ENCODE peak calls at places on chromosomes 4 and X, in eight cellular contexts. G is activated CD4-positive, alpha-beta T cell treated with anti-CD3 and anti-CD28 coated beads, Interleukin-2, amount 50 U/mL, for 4 hours; R is OCI-LY7; U is activated naive CD4-positive, alpha-beta T cell treated with Interleukin-2 at 50 U/mL for 16 hours; H is T47D; A is NCI-H2029; P is AG08395; C is SW480. F is an unnamed sample.

GRCh38 chr4:100493756-100494155 is 24.1 kb downstream of the EMCN start:
- DNase-seq in P (peak; percentile 15), C (no peak), G (no peak), H (peak; percentile 25), A (no peak), U (no peak), R (no peak), F (no peak)

GRCh38 chr4:3858046-3858730 is 92.0 kb downstream of the ADRA2C start:
- DNase-seq in C (no peak), A (no peak), H (no peak), P (no peak), U (no peak), R (no peak), G (no peak), F (no peak)

GRCh38 chr4:53141308-53141707 is 224.6 kb downstream of the SCFD2 start:
- DNase-seq in C (no peak), U (no peak), P (no peak), A (no peak), R (no peak), H (no peak), G (no peak), F (no peak)

GRCh38 chr4:166972071-166972470 is 262.2 kb downstream of the SPOCK3 start:
- DNase-seq in U (no peak), R (no peak), A (no peak), H (no peak), G (no peak), P (no peak), C (no peak), F (no peak)

GRCh38 chr4:40157444-40157843 is 39.4 kb upstream of the RHOH start:
- DNase-seq in A (no peak), H (no peak), G (no peak), C (no peak), P (no peak), U (no peak), R (no peak), F (no peak)

GRCh38 chr4:131302108-131302507 is 1847.0 kb upstream of the PCDH10 start:
- DNase-seq in C (no peak), H (peak; percentile 50), P (no peak), U (no peak), A (no peak), R (no peak), G (no peak), F (no peak)

GRCh38 chrX:149161438-149162088 is 343.5 kb downstream of the IDS start:
- DNase-seq in U (no peak), G (no peak), A (no peak), P (no peak), H (no peak), C (no peak), R (no peak), F (no peak)

GRCh38 chr4:2828758-2829181 is 14.9 kb upstream of the ADD1 start:
- DNase-seq in G (no peak), H (no peak), U (no peak), C (no peak), A (no peak), R (no peak), P (no peak), F (no peak)

GRCh38 chr4:84632092-84632491 is 49.2 kb downstream of the CDS1 start:
- DNase-seq in U (no peak), A (no peak), R (no peak), P (peak; percentile 10), G (no peak), H (no peak), C (no peak), F (no peak)

GRCh38 chr4:156193116-156193515 is 239.4 kb upstream of the CTSO start:
- DNase-seq in R (no peak), C (no peak), P (no peak), G (no peak), H (no peak), A (no peak), U (no peak), F (peak; percentile 21)

GRCh38 chr4:187415227-187415626 is 580.3 kb upstream of the ZFP42 start:
- DNase-seq in R (no peak), C (no peak), P (no peak), G (no peak), A (no peak), H (no peak), U (no peak), F (no peak)

GRCh38 chrX:15143825-15144121 is 126.1 kb downstream of the ASB9 start:
- DNase-seq in R (no peak), P (no peak), H (peak; percentile 12), U (no peak), A (no peak), C (no peak), G (no peak), F (no peak)

GRCh38 chr4:80202784-80203553 is 5.7 kb downstream of the PRDM8 start:
- DNase-seq in R (no peak), G (peak; percentile 46), P (peak; percentile 34), A (peak; percentile 21), U (peak; percentile 62), H (no peak), C (no peak), F (peak; percentile 57)

GRCh38 chr4:17565846-17566245 is 11.2 kb upstream of the LAP3 start:
- DNase-seq in A (no peak), C (no peak), R (no peak), U (no peak), H (no peak), G (no peak), P (no peak), F (no peak)

GRCh38 chr4:140141196-140141845 is 12.7 kb downstream of the MAML3 start:
- DNase-seq in A (peak; percentile 38), C (no peak), G (no peak), H (peak; percentile 69), U (no peak), R (no peak), P (no peak), F (no peak)

GRCh38 chr4:3414421-3415279 is 27.1 kb upstream of the HGFAC start:
- DNase-seq in A (no peak), G (no peak), H (no peak), C (no peak), P (no peak), U (no peak), R (no peak), F (peak; percentile 74)

GRCh38 chr4:175561691-175562090 is 250.4 kb downstream of the GPM6A start:
- DNase-seq in U (no peak), C (no peak), G (no peak), P (no peak), R (no peak), H (no peak), A (no peak), F (no peak)

GRCh38 chr4:7557447-7557846 is 122.7 kb upstream of the PSAPL1 start:
- DNase-seq in A (no peak), C (peak; percentile 63), H (no peak), G (no peak), U (no peak), P (peak; percentile 95), R (no peak), F (no peak)

GRCh38 chrX:22575161-22575845 is 302.6 kb downstream of the CBLL2 start:
- DNase-seq in R (no peak), G (no peak), A (no peak), C (no peak), P (no peak), H (no peak), U (no peak), F (no peak)

GRCh38 chr4:1711055-1711905 is 839 bp downstream of the SLBP start:
- DNase-seq in A (no peak), C (no peak), R (peak; percentile 59), G (no peak), P (peak; percentile 68), U (peak; percentile 47), H (peak; percentile 46), F (peak; percentile 34)

GRCh38 chr4:101398807-101399206 is 51.5 kb upstream of the PPP3CA start:
- DNase-seq in G (no peak), C (no peak), H (no peak), P (no peak), R (no peak), A (no peak), U (no peak), F (no peak)

GRCh38 chr4:185792384-185793146 is 19.4 kb downstream of the SORBS2 start:
- DNase-seq in G (no peak), H (peak; percentile 83), A (peak; percentile 9), R (no peak), C (no peak), U (no peak), P (peak; percentile 75), F (no peak)

GRCh38 chr4:175456131-175456530 is 355.9 kb downstream of the GPM6A start:
- DNase-seq in U (no peak), H (no peak), C (no peak), P (no peak), A (no peak), R (no peak), G (no peak), F (no peak)

GRCh38 chr4:2515835-2516550 is 20.5 kb upstream of the FAM193A start:
- DNase-seq in C (no peak), A (no peak), U (no peak), R (no peak), G (no peak), H (no peak), P (no peak), F (no peak)

GRCh38 chr4:173626277-173626676 is 96.2 kb upstream of the HAND2 start:
- DNase-seq in A (no peak), U (no peak), C (no peak), H (no peak), G (no peak), R (peak; percentile 10), P (no peak), F (no peak)

GRCh38 chrX:39513836-39514235 is 583.9 kb downstream of the BCOR start:
- DNase-seq in A (no peak), U (no peak), H (no peak), P (peak; percentile 59), C (no peak), R (no peak), G (no peak), F (peak; percentile 47)

GRCh38 chrX:17291141-17291900 is 83.7 kb upstream of the NHS start:
- DNase-seq in G (no peak), U (no peak), P (no peak), R (no peak), A (no peak), C (no peak), H (peak; percentile 19), F (no peak)

GRCh38 chr4:20217951-20218350 is 33.8 kb upstream of the SLIT2 start:
- DNase-seq in G (no peak), U (no peak), C (no peak), A (no peak), H (no peak), P (no peak), R (no peak), F (no peak)

GRCh38 chrX:87067795-87068194 is 449.8 kb upstream of the KLHL4 start:
- DNase-seq in A (no peak), H (no peak), R (no peak), C (no peak), P (no peak), U (no peak), G (no peak), F (no peak)

GRCh38 chr4:42710761-42711160 is 53.9 kb upstream of the ATP8A1 start:
- DNase-seq in H (no peak), U (no peak), C (no peak), A (no peak), R (no peak), P (no peak), G (no peak), F (no peak)

GRCh38 chr4:143207555-143207954 is 22.8 kb downstream of the USP38 start:
- DNase-seq in R (peak; percentile 29), H (peak; percentile 17), U (no peak), A (no peak), C (no peak), P (peak; percentile 11), G (no peak), F (no peak)

GRCh38 chr4:80035336-80035735 is 37.7 kb downstream of the ANTXR2 start:
- DNase-seq in G (no peak), H (no peak), U (no peak), P (no peak), C (peak; percentile 26), R (no peak), A (no peak), F (peak; percentile 45)

GRCh38 chr4:22661443-22661842 is 31.3 kb upstream of the GBA3 start:
- DNase-seq in H (no peak), G (no peak), C (no peak), A (no peak), R (no peak), U (no peak), P (no peak), F (no peak)

GRCh38 chrX:386239-386767 is 404 bp downstream of the PPP2R3B start:
- DNase-seq in P (no peak), C (no peak), R (peak; percentile 57), H (no peak), G (peak; percentile 28), U (peak; percentile 67), A (no peak), F (peak; percentile 31)